ENCODE peak calls at places on chromosome 3, in eight cellular contexts. T, O, M, W, Q, C, G and P are unnamed samples.
A peak's percentile ranks its signal among the peaks of the same experiment; 100 is the strongest.

GRCh38 chr3:108159865-108160264 is 62.4 kb downstream of the IFT57 start:
- DNase-seq in C (no peak), T (no peak), O (no peak), G (no peak), M (no peak), Q (no peak), W (no peak), P (no peak)

GRCh38 chr3:71543371-71544016 is 40.0 kb downstream of the FOXP1 start:
- DNase-seq in Q (no peak), C (no peak), O (no peak), T (no peak), W (no peak), M (no peak), G (peak; percentile 50), P (no peak)

GRCh38 chr3:53705024-53705750 is 141.0 kb downstream of the CHDH start:
- DNase-seq in O (no peak), C (no peak), Q (no peak), T (no peak), M (peak; percentile 46), W (peak; percentile 14), G (no peak), P (no peak)

GRCh38 chr3:184315506-184315867 is 1.1 kb downstream of the EIF4G1 start:
- DNase-seq in C (no peak), T (no peak), O (no peak), G (no peak), W (no peak), M (no peak), Q (no peak), P (no peak)

GRCh38 chr3:156860873-156861272 is 34.7 kb downstream of the LEKR1 start:
- DNase-seq in Q (no peak), W (no peak), G (no peak), M (no peak), O (no peak), C (no peak), T (no peak), P (no peak)

GRCh38 chr3:72848703-72849081 is 447 bp upstream of the SHQ1 start:
- DNase-seq in T (no peak), W (peak; percentile 43), O (no peak), M (no peak), C (peak; percentile 72), G (peak; percentile 33), Q (no peak), P (no peak)

GRCh38 chr3:187571701-187572100 is 98.5 kb downstream of the SST start:
- DNase-seq in M (no peak), C (no peak), G (no peak), T (no peak), W (no peak), Q (no peak), O (no peak), P (no peak)

GRCh38 chr3:196800742-196801141 is 61.1 kb downstream of the PAK2 start:
- DNase-seq in O (no peak), G (no peak), M (no peak), W (no peak), C (no peak), T (no peak), Q (peak; percentile 18), P (no peak)

GRCh38 chr3:12218161-12218560 is 59.4 kb upstream of the TIMP4 start:
- DNase-seq in G (no peak), M (no peak), W (no peak), C (no peak), Q (no peak), O (no peak), T (no peak), P (no peak)

GRCh38 chr3:100437879-100438622 is 36.7 kb downstream of the LNP1 start:
- DNase-seq in M (no peak), C (no peak), Q (no peak), G (no peak), O (no peak), T (no peak), W (no peak), P (no peak)

GRCh38 chr3:119418641-119419040 is 44.8 kb downstream of the TMEM39A start:
- DNase-seq in M (no peak), G (no peak), C (no peak), W (no peak), O (peak; percentile 10), Q (no peak), T (no peak), P (no peak)

GRCh38 chr3:4994823-4995499 is 15.7 kb downstream of the BHLHE40 start:
- DNase-seq in C (no peak), M (peak; percentile 94), G (no peak), O (peak; percentile 97), W (no peak), Q (no peak), T (no peak), P (peak; percentile 44)